ENCODE peak calls at places on chromosomes 3 and 15, in ten cellular contexts. E is fibroblast of pulmonary artery, B is PC-9, A is upper lobe of right lung, W is fibroblast of lung, V is fibroblast of the aortic adventitia, S is BJ, T is astrocyte of the spinal cord, R is WTC11, N is coronary artery. P is an unnamed sample.
A peak's percentile ranks its signal among the peaks of the same experiment; 100 is the strongest.

GRCh38 chr3:176106380-176106779 is 1090.9 kb downstream of the TBL1XR1 start:
- DNase-seq in E (peak; percentile 1), B (no peak), A (no peak), W (peak; percentile 2), V (no peak), S (no peak), T (peak; percentile 3), R (no peak), N (no peak), P (no peak)

GRCh38 chr3:152331018-152331541 is 62.4 kb downstream of the MBNL1 start:
- DNase-seq in E (peak; percentile 92), B (peak; percentile 95), A (no peak), W (peak; percentile 93), V (peak; percentile 92), S (peak; percentile 71), T (peak; percentile 84), R (no peak), N (no peak), P (no peak)

GRCh38 chr15:77753238-77753873 is 120.6 kb upstream of the LINGO1 start:
- DNase-seq in E (peak; percentile 35), B (no peak), A (no peak), W (peak; percentile 17), V (peak; percentile 16), S (no peak), T (peak; percentile 23), R (peak; percentile 80), N (no peak), P (no peak)

GRCh38 chr15:87609474-87609873 is 647.1 kb downstream of the NTRK3 start:
- DNase-seq in E (peak; percentile 97), B (no peak), A (no peak), W (peak; percentile 98), V (peak; percentile 99), S (peak; percentile 54), T (peak; percentile 92), R (no peak), N (no peak), P (no peak)

GRCh38 chr3:123006587-123006986 is 21.0 kb downstream of the SEMA5B start:
- DNase-seq in E (no peak), B (no peak), A (no peak), W (no peak), V (no peak), S (no peak), T (no peak), R (no peak), N (no peak), P (no peak)

GRCh38 chr3:123584284-123584987 is 417 bp downstream of the HACD2 start:
- DNase-seq in E (peak; percentile 31), B (no peak), A (no peak), W (peak; percentile 21), V (peak; percentile 23), S (no peak), T (no peak), R (peak; percentile 75), N (peak; percentile 78), P (no peak)

GRCh38 chr3:17833786-17834559 is 91.5 kb upstream of the TBC1D5 start:
- DNase-seq in E (no peak), B (peak; percentile 59), A (no peak), W (no peak), V (no peak), S (no peak), T (no peak), R (no peak), N (no peak), P (no peak)

GRCh38 chr3:48042071-48042760 is 26.0 kb upstream of the MAP4 start:
- DNase-seq in E (no peak), B (no peak), A (no peak), W (peak; percentile 62), V (no peak), S (no peak), T (peak; percentile 29), R (no peak), N (no peak), P (no peak)

DNA sequence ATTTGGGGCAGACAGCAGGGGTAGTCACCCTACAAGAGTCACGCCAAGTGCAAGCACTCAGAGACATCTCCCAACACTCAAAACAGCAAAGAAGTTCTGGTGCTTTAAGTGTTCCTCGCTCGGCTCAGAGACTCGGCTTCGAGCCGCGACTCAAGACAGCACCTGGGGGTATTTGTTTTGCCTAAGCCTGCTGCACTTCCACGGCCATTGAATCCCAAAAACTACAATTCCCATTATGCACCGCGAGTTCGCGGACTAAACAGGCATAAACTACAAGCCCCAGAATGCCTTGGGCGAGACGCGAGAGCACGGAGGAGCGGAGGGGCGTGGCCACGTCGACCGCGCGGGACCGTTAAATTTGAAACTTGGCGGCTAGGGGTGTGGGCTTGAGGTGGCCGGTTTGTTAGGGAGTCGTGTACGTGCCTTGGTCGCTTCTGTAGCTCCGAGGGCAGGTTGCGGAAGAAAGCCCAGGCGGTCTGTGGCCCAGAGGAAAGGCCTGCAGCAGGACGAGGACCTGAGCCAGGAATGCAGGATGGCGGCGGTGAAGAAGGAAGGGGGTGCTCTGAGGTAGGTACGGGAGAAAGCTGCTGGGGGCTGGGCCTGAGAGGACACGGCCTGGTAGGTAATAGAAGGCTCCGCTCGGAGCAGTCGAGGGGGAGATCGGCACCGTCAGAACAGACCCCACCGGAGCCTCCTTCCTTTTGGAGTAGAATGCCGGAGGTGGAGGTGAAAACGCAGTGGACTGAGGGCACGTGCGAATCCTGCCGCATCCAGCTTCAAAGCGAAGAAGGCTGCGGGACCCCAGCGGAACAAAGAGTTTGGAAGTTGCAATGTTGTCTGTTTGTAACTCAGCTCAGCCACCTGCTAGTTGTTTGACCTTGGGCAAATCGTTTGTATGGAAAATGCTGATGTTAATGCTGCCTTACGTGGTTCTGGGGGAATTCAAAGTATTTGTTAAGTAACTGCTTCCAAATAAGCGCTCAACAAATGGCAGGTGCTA is at the start of gene BUB1B:
- DNase-seq in E (peak; percentile 93), B (peak; percentile 91), A (peak; percentile 93), W (peak; percentile 82), V (peak; percentile 90), S (peak; percentile 60), T (peak; percentile 93), R (peak; percentile 95), N (peak; percentile 86), P (peak; percentile 95)
- TF ChIP-seq CTCF in E (no peak), B (no peak), A (no peak), W (no peak), V (no peak), S (no peak), T (no peak), R (no peak), N (no peak), P (no peak)

GRCh38 chr3:28727321-28727720 is 378.7 kb upstream of the AZI2 start:
- DNase-seq in E (no peak), B (no peak), A (no peak), W (no peak), V (no peak), S (no peak), T (no peak), R (no peak), N (no peak), P (no peak)

GRCh38 chr3:28726840-28727239 is 378.2 kb upstream of the AZI2 start:
- DNase-seq in E (peak; percentile 47), B (no peak), A (peak; percentile 61), W (peak; percentile 14), V (peak; percentile 27), S (no peak), T (peak; percentile 14), R (peak; percentile 75), N (no peak), P (peak; percentile 54)
- TF ChIP-seq CTCF in E (peak; percentile 69), B (peak; percentile 48), A (peak; percentile 59), W (peak; percentile 62), V (peak; percentile 50), S (peak; percentile 43), T (peak; percentile 61), R (peak; percentile 66), N (peak; percentile 26), P (peak; percentile 75)

GRCh38 chr3:156472150-156472549 is 82.8 kb downstream of the SSR3 start:
- DNase-seq in E (no peak), B (no peak), A (no peak), W (no peak), V (no peak), S (no peak), T (no peak), R (no peak), N (no peak), P (no peak)

GRCh38 chr3:156477306-156477705 is 77.6 kb downstream of the SSR3 start:
- DNase-seq in E (peak; percentile 41), B (no peak), A (no peak), W (peak; percentile 92), V (peak; percentile 79), S (peak; percentile 58), T (peak; percentile 64), R (no peak), N (no peak), P (no peak)

GRCh38 chr3:156471431-156471830 is 83.5 kb downstream of the SSR3 start:
- DNase-seq in E (peak; percentile 57), B (no peak), A (no peak), W (peak; percentile 43), V (peak; percentile 49), S (no peak), T (no peak), R (no peak), N (no peak), P (peak; percentile 75)

GRCh38 chr3:156473341-156473740 is 81.6 kb downstream of the SSR3 start:
- DNase-seq in E (no peak), B (no peak), A (no peak), W (no peak), V (no peak), S (no peak), T (no peak), R (no peak), N (no peak), P (no peak)

DNA sequence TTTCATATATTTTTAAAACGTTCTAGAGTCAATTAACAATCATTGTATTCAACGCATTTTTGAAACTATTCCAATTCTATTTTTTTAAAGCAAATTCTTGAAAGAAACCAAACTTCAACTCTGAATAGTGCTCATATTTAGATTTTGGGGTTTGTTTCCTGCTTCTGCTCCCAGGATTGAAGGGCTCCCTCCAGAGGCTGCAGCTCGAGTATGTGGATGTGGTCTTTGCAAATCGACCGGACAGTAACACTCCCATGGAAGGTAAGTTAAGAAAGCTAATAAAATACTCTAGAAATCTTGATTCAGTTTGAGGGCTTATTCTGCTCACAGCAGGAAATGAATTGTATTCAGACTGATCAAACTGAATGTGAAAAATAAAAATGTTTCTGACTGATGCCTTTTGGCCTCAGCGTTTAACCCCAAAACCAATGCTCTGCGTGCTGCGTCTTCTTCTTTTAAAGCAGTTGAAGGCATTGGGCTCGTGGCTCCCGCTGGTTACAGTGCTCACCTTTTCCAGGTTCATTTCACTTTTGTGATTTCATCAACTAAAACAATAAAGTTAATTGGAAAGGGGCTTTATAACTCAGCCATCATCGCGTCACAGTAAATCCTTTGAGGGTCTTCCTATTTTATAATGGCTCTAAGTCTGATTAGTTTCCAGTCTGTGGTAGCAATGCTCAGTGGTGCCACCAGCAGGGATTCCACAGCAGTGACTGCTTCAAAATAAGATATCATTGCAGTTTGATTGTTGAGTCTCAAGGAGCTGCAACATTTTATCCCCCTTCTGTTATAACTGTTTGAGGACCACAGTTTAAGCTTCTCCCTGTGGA is 80.1 kb downstream of the SSR3 start:
- DNase-seq in E (no peak), B (no peak), A (no peak), W (peak; percentile 29), V (no peak), S (no peak), T (peak; percentile 14), R (peak; percentile 53), N (no peak), P (peak; percentile 24)
- TF ChIP-seq CTCF in E (peak; percentile 52), B (peak; percentile 38), A (peak; percentile 30), W (peak; percentile 55), V (peak; percentile 58), S (peak; percentile 44), T (peak; percentile 58), R (peak; percentile 26), N (no peak), P (peak; percentile 71)

GRCh38 chr3:23923786-23924185 is 6.9 kb downstream of the RPL15 start:
- DNase-seq in E (peak; percentile 86), B (no peak), A (no peak), W (peak; percentile 84), V (peak; percentile 49), S (no peak), T (peak; percentile 76), R (no peak), N (no peak), P (no peak)

GRCh38 chr3:23928525-23928924 is 11.6 kb downstream of the RPL15 start:
- DNase-seq in E (no peak), B (peak; percentile 72), A (no peak), W (no peak), V (no peak), S (no peak), T (no peak), R (no peak), N (no peak), P (no peak)

GRCh38 chr3:23931597-23931996 is 13.5 kb upstream of the NR1D2 start:
- DNase-seq in E (no peak), B (no peak), A (no peak), W (no peak), V (no peak), S (no peak), T (no peak), R (no peak), N (no peak), P (no peak)

GRCh38 chr3:23926246-23926645 is 9.3 kb downstream of the RPL15 start:
- DNase-seq in E (no peak), B (no peak), A (no peak), W (no peak), V (no peak), S (no peak), T (no peak), R (no peak), N (no peak), P (no peak)

GRCh38 chr3:23926736-23927135 is 9.8 kb downstream of the RPL15 start:
- DNase-seq in E (no peak), B (no peak), A (no peak), W (no peak), V (no peak), S (no peak), T (no peak), R (no peak), N (no peak), P (no peak)
- TF ChIP-seq CTCF in E (peak; percentile 5), B (no peak), A (no peak), W (peak; percentile 13), V (no peak), S (peak; percentile 11), T (peak; percentile 12), R (no peak), N (no peak), P (peak; percentile 33)